ENCODE peak calls at places on chromosomes 13 and 19, in seven cellular contexts. V is kidney, Q is PC-3, H is adrenal gland, J is heart left ventricle, O is MM.1S, T is fibroblast of lung. P is an unnamed sample.

GRCh38 chr13:59488436-59488835 is 675.3 kb downstream of the DIAPH3 start:
- DNase-seq in V (no peak), Q (peak; percentile 3), H (no peak), J (no peak), O (no peak), T (no peak), P (no peak)

GRCh38 chr19:19274716-19275115 is 1.6 kb upstream of the TM6SF2 start:
- DNase-seq in V (no peak), Q (no peak), H (no peak), J (no peak), O (no peak), T (no peak), P (no peak)

GRCh38 chr13:28492527-28493367 is 2.2 kb downstream of the FLT1 start:
- DNase-seq in V (no peak), Q (no peak), H (no peak), J (no peak), O (no peak), T (no peak), P (peak; percentile 73)

GRCh38 chr19:11088508-11089253 is 582 bp upstream of the LDLR start:
- DNase-seq in V (no peak), Q (no peak), H (no peak), J (no peak), O (no peak), T (no peak), P (peak; percentile 31)

GRCh38 chr19:15323496-15324235 is 8.7 kb downstream of the BRD4 start:
- DNase-seq in V (peak; percentile 82), Q (no peak), H (peak; percentile 49), J (no peak), O (no peak), T (peak; percentile 34), P (no peak)

GRCh38 chr19:2775556-2776430 is 7.3 kb downstream of the SGTA start:
- DNase-seq in V (no peak), Q (no peak), H (no peak), J (no peak), O (no peak), T (peak; percentile 73), P (peak; percentile 60)

GRCh38 chr19:48543121-48543710 is 8.8 kb upstream of the SULT2B1 start:
- DNase-seq in V (peak; percentile 84), Q (peak; percentile 92), H (no peak), J (peak; percentile 22), O (no peak), T (peak; percentile 59), P (no peak)

GRCh38 chr19:57233207-57233606 is 2.4 kb downstream of the AURKC start:
- DNase-seq in V (no peak), Q (no peak), H (no peak), J (no peak), O (no peak), T (no peak), P (no peak)

GRCh38 chr13:43110036-43110435 is 86.7 kb downstream of the DNAJC15 start:
- DNase-seq in V (no peak), Q (no peak), H (no peak), J (no peak), O (no peak), T (no peak), P (no peak)

GRCh38 chr13:40120288-40120687 is 464.8 kb downstream of the COG6 start:
- DNase-seq in V (no peak), Q (no peak), H (no peak), J (no peak), O (no peak), T (peak; percentile 70), P (no peak)

GRCh38 chr13:87669379-87669978 is 1.7 kb upstream of the SLITRK5 start:
- DNase-seq in V (no peak), Q (peak; percentile 59), H (no peak), J (no peak), O (peak; percentile 66), T (peak; percentile 42), P (peak; percentile 30)

GRCh38 chr19:16258440-16258903 is 60.8 kb downstream of the AP1M1 start:
- DNase-seq in V (peak; percentile 90), Q (no peak), H (peak; percentile 52), J (peak; percentile 90), O (no peak), T (no peak), P (no peak)

GRCh38 chr13:48255954-48256353 is 22.9 kb downstream of the ITM2B start:
- DNase-seq in V (no peak), Q (no peak), H (no peak), J (no peak), O (no peak), T (no peak), P (no peak)

GRCh38 chr19:29956855-29957254 is 14.8 kb downstream of the URI1 start:
- DNase-seq in V (no peak), Q (no peak), H (no peak), J (no peak), O (no peak), T (no peak), P (no peak)

GRCh38 chr19:27694361-27695055 is 1518.4 kb downstream of the UQCRFS1 start:
- DNase-seq in V (no peak), Q (no peak), H (no peak), J (no peak), O (no peak), T (no peak), P (no peak)

DNA sequence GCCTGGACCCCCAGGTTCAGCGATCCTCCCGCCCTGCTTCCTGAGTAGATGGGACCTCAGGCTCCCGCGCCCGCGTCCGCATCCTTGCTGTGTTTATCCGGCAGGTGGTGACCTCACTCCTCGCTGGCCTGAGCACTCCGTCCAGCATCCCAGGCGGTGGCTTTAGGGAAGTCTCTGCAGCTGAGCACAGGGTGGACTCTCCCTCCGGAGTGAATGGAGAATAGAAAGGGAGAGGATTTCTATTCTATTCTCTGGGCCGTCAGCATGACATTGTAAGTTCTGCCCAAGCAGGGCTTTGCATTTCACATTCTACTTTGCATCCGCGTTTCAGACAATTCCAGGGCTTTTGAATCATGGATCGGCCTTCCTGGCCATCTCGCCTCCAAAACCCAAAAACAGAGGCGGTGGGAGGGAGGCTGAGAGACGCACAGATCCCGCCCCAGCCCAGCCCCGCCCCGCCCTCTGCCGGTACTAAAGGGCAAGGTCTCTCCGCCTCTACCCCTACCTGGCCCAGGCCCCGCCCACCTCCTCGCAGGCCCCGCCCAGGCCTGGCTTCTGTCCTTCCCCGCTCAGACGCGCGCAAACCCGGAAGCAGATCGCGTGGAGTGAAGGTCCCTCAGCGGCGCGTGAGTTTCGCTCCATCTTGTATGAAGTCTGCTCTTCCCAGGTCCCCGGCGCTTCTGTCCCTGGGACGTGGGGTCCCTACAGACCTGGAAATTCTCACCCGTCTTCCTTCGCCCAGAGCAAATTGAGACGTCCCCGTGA is at the start of gene ZNF525:
- DNase-seq in V (peak; percentile 97), Q (peak; percentile 95), H (peak; percentile 93), J (peak; percentile 95), O (peak; percentile 93), T (peak; percentile 65), P (peak; percentile 95)
- H3K27ac ChIP-seq in V (peak within 1 kb of the TSS; percentile 63), Q (peak within 1 kb of the TSS; percentile 58), H (peak within 1 kb of the TSS; percentile 46), J (no peak within 1 kb of the TSS), O (peak within 1 kb of the TSS; percentile 23), T (no peak within 1 kb of the TSS), P (peak within 1 kb of the TSS; percentile 82)

GRCh38 chr19:41535029-41535622 is 40.8 kb upstream of the CEACAM21 start:
- DNase-seq in V (no peak), Q (no peak), H (no peak), J (no peak), O (peak; percentile 96), T (no peak), P (no peak)
- H3K27ac ChIP-seq in V (no peak overlapping the region), Q (no peak overlapping the region), H (no peak overlapping the region), J (no peak overlapping the region), O (peak overlapping the region; percentile 99), T (no peak overlapping the region), P (peak overlapping the region; percentile 57)

DNA sequence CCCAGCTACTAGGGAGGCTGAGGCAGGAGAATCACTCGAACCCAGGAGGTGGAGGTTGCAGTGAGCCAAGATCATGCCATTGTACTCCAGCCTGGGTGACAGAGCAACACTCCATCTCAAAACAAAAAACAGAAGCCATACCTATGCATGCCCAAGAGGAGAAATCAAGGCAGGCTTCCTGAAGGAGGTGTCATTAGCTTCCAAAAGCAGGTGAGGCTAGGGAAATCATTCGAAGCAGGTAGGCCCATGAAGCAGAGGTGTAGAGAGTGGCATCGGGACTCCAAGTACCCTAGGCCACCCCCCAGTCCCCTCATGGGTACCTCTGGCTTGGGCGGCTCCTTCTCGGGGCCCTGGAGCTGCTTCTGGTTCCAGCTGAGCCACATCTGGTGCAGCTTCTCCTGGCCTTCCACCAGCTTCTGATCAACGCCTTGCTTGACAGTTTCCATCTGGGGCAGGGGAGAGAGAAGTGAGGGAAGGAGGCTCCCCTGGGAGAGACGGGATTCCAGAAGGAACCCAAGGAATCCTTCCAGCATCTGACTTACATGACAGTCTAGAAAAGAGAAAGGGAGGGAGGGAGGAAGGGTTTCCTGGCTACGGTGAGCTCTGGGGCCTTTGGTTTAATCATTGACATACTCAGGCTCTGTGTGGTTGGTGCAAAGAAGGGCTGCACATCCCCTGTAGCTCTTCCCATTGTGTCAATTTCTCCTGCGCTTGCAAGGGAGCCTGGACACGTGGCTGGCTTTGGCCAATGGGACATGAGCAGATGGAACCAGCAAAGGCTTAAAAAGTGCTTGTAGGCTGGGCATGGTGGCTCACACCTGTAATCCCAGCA is 13.1 kb upstream of the TICAM1 start:
- DNase-seq in V (no peak), Q (no peak), H (no peak), J (peak; percentile 67), O (no peak), T (no peak), P (no peak)
- H3K27ac ChIP-seq in V (no peak overlapping the region), Q (no peak overlapping the region), H (no peak overlapping the region), J (no peak overlapping the region), O (no peak overlapping the region), T (peak overlapping the region; percentile 69), P (no peak overlapping the region)

GRCh38 chr19:3778899-3779723 is 7.1 kb downstream of the MATK start:
- DNase-seq in V (peak; percentile 65), Q (no peak), H (no peak), J (no peak), O (no peak), T (no peak), P (no peak)

GRCh38 chr19:3775831-3776230 is 3.8 kb upstream of the RAX2 start:
- DNase-seq in V (no peak), Q (no peak), H (no peak), J (no peak), O (no peak), T (no peak), P (no peak)

GRCh38 chr19:3780786-3781304 is 5.3 kb downstream of the MATK start:
- DNase-seq in V (no peak), Q (peak; percentile 4), H (no peak), J (no peak), O (no peak), T (no peak), P (peak; percentile 23)

GRCh38 chr19:3776479-3777040 is 4.5 kb upstream of the RAX2 start:
- DNase-seq in V (no peak), Q (no peak), H (no peak), J (no peak), O (no peak), T (no peak), P (no peak)

DNA sequence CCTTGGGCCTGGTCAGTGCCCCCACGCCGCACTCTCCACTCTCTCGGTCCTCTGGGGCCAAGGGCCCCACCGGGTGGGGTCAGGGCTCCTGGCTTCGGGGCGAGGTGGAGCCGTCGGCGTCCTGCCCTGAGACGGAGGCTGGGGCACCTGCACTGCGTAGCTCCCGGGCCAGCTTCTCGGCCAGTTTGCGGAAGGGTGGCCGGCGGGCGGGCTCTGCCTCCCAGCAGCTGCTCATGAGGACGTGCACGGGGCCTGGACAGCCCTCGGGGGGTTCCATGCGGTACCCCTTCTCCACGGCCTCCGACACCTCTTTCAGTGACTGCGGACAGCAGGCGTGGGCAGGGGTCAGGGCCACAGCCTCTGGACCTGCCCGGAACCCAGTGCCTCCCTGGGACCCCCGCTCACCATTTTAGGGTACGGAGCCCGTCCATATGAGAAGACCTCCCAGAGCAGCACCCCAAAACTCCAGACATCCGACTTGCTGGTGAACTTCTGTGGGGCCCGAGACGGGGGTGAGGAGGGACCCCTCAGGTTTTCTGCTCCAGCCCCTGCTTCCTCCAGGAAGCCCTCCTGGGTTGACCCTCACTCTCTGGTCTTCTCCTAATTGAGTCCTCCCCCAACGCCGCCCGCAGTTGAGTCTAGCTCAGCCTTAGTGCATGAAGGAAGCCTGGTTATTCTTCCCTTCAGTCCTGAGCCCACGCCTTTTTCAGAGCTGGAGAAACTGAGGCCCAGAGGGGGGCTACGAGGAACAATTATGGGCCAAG is 6.3 kb upstream of the RAX2 start:
- DNase-seq in V (peak; percentile 69), Q (no peak), H (no peak), J (no peak), O (no peak), T (no peak), P (no peak)
- H3K27ac ChIP-seq in V (no peak overlapping the region), Q (no peak overlapping the region), H (no peak overlapping the region), J (no peak overlapping the region), O (no peak overlapping the region), T (no peak overlapping the region), P (no peak overlapping the region)

P was measured in CD4-positive, CD25-positive, alpha-beta regulatory T cell.